ENCODE peak calls at places on chromosomes 5 and 9, in four cellular contexts. V is aorta, D is spleen, K is astrocyte of the hippocampus. R is an unnamed sample.
A peak's percentile ranks its signal among the peaks of the same experiment; 100 is the strongest.

GRCh38 chr5:172646716-172647285 is 5.7 kb downstream of the NEURL1B start:
- DNase-seq in V (peak; percentile 74), K (no peak), D (peak; percentile 35), R (no peak)

GRCh38 chr9:131982683-131983239 is 96.9 kb downstream of the MED27 start:
- DNase-seq in V (no peak), D (no peak), K (peak; percentile 68), R (no peak)

GRCh38 chr5:132747693-132748440 is 641 bp downstream of the CCNI2 start:
- DNase-seq in V (no peak), K (no peak), D (peak; percentile 86), R (no peak)

GRCh38 chr9:78026947-78027346 is 4.7 kb downstream of the GNAQ start:
- DNase-seq in V (no peak), D (no peak), K (no peak), R (no peak)

GRCh38 chr9:127077658-127077975 is 44.8 kb downstream of the ANGPTL2 start:
- DNase-seq in D (no peak), V (no peak), K (no peak), R (no peak)

GRCh38 chr5:73447234-73448071 is 1.1 kb downstream of the FOXD1 start:
- DNase-seq in K (peak; percentile 77), D (peak; percentile 86), V (peak; percentile 81), R (peak; percentile 82)

GRCh38 chr9:113471566-113471965 is 8.0 kb downstream of the RGS3 start:
- DNase-seq in V (no peak), D (no peak), K (no peak), R (no peak)

GRCh38 chr9:124018731-124019697 is 7.4 kb downstream of the LHX2 start:
- DNase-seq in D (no peak), K (peak; percentile 62), V (peak; percentile 30), R (no peak)

GRCh38 chr9:129481424-129481823 is 139.5 kb downstream of the C9orf50 start:
- DNase-seq in V (no peak), K (no peak), D (no peak), R (no peak)

GRCh38 chr5:151739939-151740335 is 18.5 kb downstream of the ATOX1 start:
- DNase-seq in D (no peak), K (no peak), V (no peak), R (no peak)

GRCh38 chr5:148238395-148238794 is at the start of gene MARCOL:
- DNase-seq in V (no peak), K (no peak), D (no peak), R (no peak)

GRCh38 chr5:150053231-150053626 is 33.1 kb downstream of the CSF1R start:
- DNase-seq in D (no peak), K (peak; percentile 80), V (no peak), R (no peak)

GRCh38 chr5:134176523-134177196 is at the start of gene SKP1:
- DNase-seq in D (peak; percentile 96), V (peak; percentile 94), K (peak; percentile 93), R (peak; percentile 84)

GRCh38 chr9:36765468-36766341 is 193.0 kb downstream of the MELK start:
- DNase-seq in D (peak; percentile 95), V (peak; percentile 81), K (peak; percentile 42), R (peak; percentile 82)

GRCh38 chr5:140575309-140575708 is 10.7 kb downstream of the SLC35A4 start:
- DNase-seq in D (peak; percentile 90), V (no peak), K (peak; percentile 31), R (peak; percentile 82)

GRCh38 chr5:146675700-146676099 is 159.7 kb upstream of the GPR151 start:
- DNase-seq in D (no peak), V (no peak), K (no peak), R (no peak)

GRCh38 chr5:90802695-90803317 is 244.2 kb downstream of the ADGRV1 start:
- DNase-seq in V (no peak), K (peak; percentile 64), D (no peak), R (no peak)

GRCh38 chr5:60916646-60917045 is 28.2 kb downstream of the ERCC8 start:
- DNase-seq in D (no peak), V (no peak), K (no peak), R (no peak)

GRCh38 chr5:125286266-125286665 is 539.8 kb upstream of the ZNF608 start:
- DNase-seq in D (no peak), K (no peak), V (no peak), R (no peak)

GRCh38 chr5:119367502-119368237 is 11.9 kb downstream of the TNFAIP8 start:
- DNase-seq in D (no peak), V (no peak), K (no peak), R (no peak)